ENCODE peak calls at places on chromosomes 11 and 22, in five cellular contexts. Y, B, I, X and T are unnamed samples.

GRCh38 chr11:25094085-25094802 is 597.4 kb downstream of the LUZP2 start:
- DNase-seq in Y (no peak), X (peak; percentile 61), I (no peak), B (no peak), T (no peak)

GRCh38 chr11:1217151-1217550 is 5.7 kb upstream of the MUC5B start:
- DNase-seq in I (no peak), X (no peak), B (peak; percentile 18), Y (no peak), T (no peak)

GRCh38 chr11:61683961-61684869 is 4.0 kb downstream of the DAGLA start:
- DNase-seq in X (no peak), I (peak; percentile 43), B (no peak), Y (no peak), T (no peak)

GRCh38 chr11:95767498-95767897 is 22.1 kb downstream of the FAM76B start:
- DNase-seq in I (peak; percentile 79), B (no peak), Y (no peak), X (no peak), T (no peak)

GRCh38 chr11:130310622-130311021 is 4.1 kb downstream of the ZBTB44 start:
- DNase-seq in Y (no peak), X (no peak), I (no peak), B (no peak), T (no peak)

GRCh38 chr22:46538816-46539163 is 1.4 kb upstream of the CELSR1 start:
- DNase-seq in I (peak; percentile 63), B (no peak), Y (no peak), X (no peak), T (peak; percentile 47)

GRCh38 chr11:47257518-47258316 is at the start of gene NR1H3:
- DNase-seq in X (peak; percentile 85), B (peak; percentile 92), I (peak; percentile 66), Y (peak; percentile 77), T (peak; percentile 72)

GRCh38 chr22:30876925-30877553 is 91.5 kb downstream of the MORC2 start:
- DNase-seq in B (peak; percentile 25), I (peak; percentile 52), X (no peak), Y (peak; percentile 42), T (peak; percentile 63)

GRCh38 chr22:36197601-36198146 is 3.9 kb downstream of the APOL4 start:
- DNase-seq in B (no peak), I (no peak), X (no peak), Y (no peak), T (peak; percentile 61)

GRCh38 chr11:32109596-32109995 is 18.7 kb downstream of the RCN1 start:
- DNase-seq in B (no peak), I (no peak), X (no peak), Y (no peak), T (no peak)

GRCh38 chr22:45615364-45615763 is 56.3 kb upstream of the ATXN10 start:
- DNase-seq in B (no peak), I (no peak), Y (no peak), X (no peak), T (no peak)

GRCh38 chr22:20857838-20858614 is 585 bp downstream of the PI4KA start:
- DNase-seq in I (peak; percentile 85), B (peak; percentile 94), Y (peak; percentile 88), X (peak; percentile 96), T (peak; percentile 89)

GRCh38 chr22:38796262-38796957 is 2.5 kb upstream of the DNAL4 start:
- DNase-seq in Y (no peak), B (no peak), I (no peak), X (no peak), T (no peak)

GRCh38 chr11:58963551-58964075 is 24.3 kb downstream of the GLYATL1 start:
- DNase-seq in X (no peak), I (peak; percentile 59), B (no peak), Y (no peak), T (peak; percentile 19)

GRCh38 chr11:108498046-108498815 is at the start of gene POGLUT3:
- DNase-seq in I (peak; percentile 49), X (peak; percentile 89), Y (peak; percentile 57), B (peak; percentile 80), T (peak; percentile 54)

GRCh38 chr11:65224939-65225283 is 36.9 kb upstream of the POLA2 start:
- DNase-seq in Y (no peak), B (no peak), X (no peak), I (peak; percentile 79), T (peak; percentile 27)

GRCh38 chr11:71496421-71496820 is 30.6 kb upstream of the KRTAP5-7 start:
- DNase-seq in Y (no peak), B (peak; percentile 49), I (no peak), X (no peak), T (peak; percentile 0)

GRCh38 chr11:3368199-3368598 is 10.7 kb downstream of the ZNF195 start:
- DNase-seq in B (no peak), Y (no peak), X (no peak), I (no peak), T (no peak)

GRCh38 chr11:3369366-3369765 is 9.6 kb downstream of the ZNF195 start:
- DNase-seq in B (no peak), I (no peak), Y (no peak), X (no peak), T (no peak)

GRCh38 chr11:3370268-3370870 is 8.6 kb downstream of the ZNF195 start:
- DNase-seq in X (no peak), I (no peak), Y (no peak), B (no peak), T (no peak)

GRCh38 chr11:3367221-3367620 is 11.7 kb downstream of the ZNF195 start:
- DNase-seq in X (no peak), Y (no peak), B (no peak), I (no peak), T (no peak)
- H3K9me3 ChIP-seq in X (peaks cover 84% of the 10 kb centered on the region), Y (peaks cover 29% of the 10 kb centered on the region), B (peaks cover 17% of the 10 kb centered on the region), I (peaks cover 35% of the 10 kb centered on the region), T (no peaks in the 10 kb centered on the region)

GRCh38 chr11:118607401-118608267 is at the start of gene PHLDB1:
- DNase-seq in Y (peak; percentile 82), B (peak; percentile 83), I (peak; percentile 67), X (peak; percentile 84), T (peak; percentile 70)
- H3K4me1 ChIP-seq in Y (peaks cover 50% of the 10 kb centered on the region), B (peaks cover 86% of the 10 kb centered on the region), I (peaks cover 39% of the 10 kb centered on the region), X (peaks cover 83% of the 10 kb centered on the region), T (peaks cover 45% of the 10 kb centered on the region)

GRCh38 chr11:2901854-2902783 is 16.5 kb upstream of the CDKN1C start:
- DNase-seq in B (peak; percentile 98), Y (peak; percentile 95), I (peak; percentile 87), X (peak; percentile 99), T (peak; percentile 97)
- TF ChIP-seq POLR2A in B (no peak), Y (peak; percentile 45), I (no peak), X (no peak), T (no peak)

GRCh38 chr11:110053848-110054414 is 39.3 kb upstream of the ZC3H12C start:
- DNase-seq in X (no peak), I (no peak), B (no peak), Y (no peak), T (no peak)
- H3K9me3 ChIP-seq in X (peaks cover 22% of the 10 kb centered on the region), I (peaks cover 9% of the 10 kb centered on the region), B (peaks cover 9% of the 10 kb centered on the region), Y (peaks cover 3% of the 10 kb centered on the region), T (no peaks in the 10 kb centered on the region)

DNA sequence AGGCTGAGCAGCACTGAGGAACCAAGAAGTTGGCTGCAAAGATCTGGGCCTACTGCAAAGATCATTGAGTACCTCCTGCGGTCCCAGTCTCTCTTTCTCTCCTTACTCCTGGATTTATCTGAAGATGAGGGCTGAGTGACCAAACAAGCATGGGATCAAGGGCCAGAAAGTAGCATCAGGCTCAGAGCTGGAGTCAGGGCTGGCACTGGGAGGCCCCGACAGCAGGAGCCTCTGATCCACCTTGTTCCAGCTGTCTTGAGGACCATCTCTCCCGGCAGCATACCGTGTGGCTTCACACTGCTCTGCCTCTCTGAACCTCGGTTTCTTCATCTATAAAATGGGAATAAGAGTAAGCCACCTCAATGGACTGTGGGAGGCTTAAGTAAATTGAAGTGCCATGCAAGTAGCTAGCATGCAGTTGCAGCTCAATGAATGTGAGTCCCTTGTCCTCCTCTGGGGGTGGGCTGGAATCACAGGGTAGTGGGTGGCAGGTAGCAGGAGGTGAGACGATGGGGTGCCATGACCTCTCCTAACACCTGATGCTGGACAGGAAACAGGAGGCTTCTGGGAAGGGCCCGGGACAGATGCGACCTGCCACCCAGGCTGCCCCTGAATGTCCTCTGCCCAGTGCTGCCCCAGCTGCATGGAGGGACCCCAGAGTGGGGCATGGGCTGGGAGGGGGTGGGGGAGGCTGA is 52.5 kb upstream of the PRDM11 start:
- DNase-seq in X (peak; percentile 51), Y (no peak), B (no peak), I (no peak), T (no peak)
- H3K4me1 ChIP-seq in X (peaks cover 56% of the 10 kb centered on the region), Y (peaks cover 44% of the 10 kb centered on the region), B (peaks cover 45% of the 10 kb centered on the region), I (peaks cover 18% of the 10 kb centered on the region), T (peaks cover 14% of the 10 kb centered on the region)

GRCh38 chr11:14642873-14643696 is 519 bp upstream of the PDE3B start:
- DNase-seq in Y (no peak), B (no peak), X (peak; percentile 76), I (no peak), T (no peak)

GRCh38 chr11:14644396-14645246 is 1.0 kb downstream of the PDE3B start:
- DNase-seq in Y (peak; percentile 25), I (no peak), B (no peak), X (peak; percentile 92), T (peak; percentile 50)

GRCh38 chr11:14645247-14645912 is 1.8 kb downstream of the PDE3B start:
- DNase-seq in X (no peak), I (peak; percentile 31), B (no peak), Y (no peak), T (no peak)

GRCh38 chr11:14642453-14642852 is 1.2 kb upstream of the PDE3B start:
- DNase-seq in I (no peak), X (no peak), B (no peak), Y (no peak), T (no peak)

DNA sequence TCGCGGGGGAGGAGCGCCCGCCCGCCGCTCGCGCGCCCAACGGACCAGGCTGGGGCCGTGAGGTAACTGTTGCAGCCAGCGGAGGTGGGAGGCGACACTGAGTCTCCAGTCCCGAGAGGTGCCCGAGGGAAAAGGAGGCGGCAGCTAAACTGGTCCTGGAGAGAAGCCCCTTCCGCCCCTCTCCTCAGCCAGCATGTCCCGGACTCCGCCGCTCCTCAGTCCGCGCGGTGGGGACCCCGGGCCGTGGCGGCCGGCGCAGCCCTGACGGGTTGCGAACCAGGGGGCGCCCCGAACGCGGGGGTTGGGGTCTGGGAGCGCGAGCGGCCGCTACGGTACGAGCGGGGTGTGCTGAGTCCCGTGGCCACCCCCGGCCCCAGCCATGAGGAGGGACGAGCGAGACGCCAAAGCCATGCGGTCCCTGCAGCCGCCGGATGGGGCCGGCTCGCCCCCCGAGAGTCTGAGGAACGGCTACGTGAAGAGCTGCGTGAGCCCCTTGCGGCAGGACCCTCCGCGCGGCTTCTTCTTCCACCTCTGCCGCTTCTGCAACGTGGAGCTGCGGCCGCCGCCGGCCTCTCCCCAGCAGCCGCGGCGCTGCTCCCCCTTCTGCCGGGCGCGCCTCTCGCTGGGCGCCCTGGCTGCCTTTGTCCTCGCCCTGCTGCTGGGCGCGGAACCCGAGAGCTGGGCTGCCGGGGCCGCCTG is at the start of gene PDE3B:
- DNase-seq in Y (peak; percentile 82), I (peak; percentile 27), B (peak; percentile 70), X (peak; percentile 95), T (peak; percentile 88)
- TF ChIP-seq POLR2A in Y (peak; percentile 48), I (no peak), B (no peak), X (peak; percentile 81), T (no peak)

DNA sequence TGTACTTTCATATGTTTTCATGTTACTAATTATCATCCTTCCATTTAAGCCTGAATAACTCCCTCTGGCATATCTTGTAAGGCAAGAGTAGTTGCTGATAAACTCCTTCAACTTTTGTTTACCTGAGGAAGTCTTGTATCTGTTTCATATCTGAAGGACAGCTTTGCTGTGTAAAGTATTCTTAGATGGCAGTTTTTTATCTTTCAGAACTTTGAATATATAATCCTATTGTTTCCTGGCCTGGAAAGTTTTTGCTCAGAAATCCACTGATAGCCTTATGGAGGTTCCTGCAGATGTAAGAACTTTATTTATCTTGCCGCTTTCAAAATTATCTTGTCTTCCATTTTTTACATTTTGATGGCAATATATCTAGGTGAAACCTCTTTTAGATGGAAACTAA is 69.1 kb downstream of the KCNQ1OT1 start:
- DNase-seq in X (no peak), Y (no peak), B (no peak), I (no peak), T (no peak)
- H3K9me3 ChIP-seq in X (peaks cover 76% of the 10 kb centered on the region), Y (peaks cover 23% of the 10 kb centered on the region), B (peaks cover 30% of the 10 kb centered on the region), I (peaks cover 30% of the 10 kb centered on the region), T (no peaks in the 10 kb centered on the region)